ENCODE peak calls at places on chromosomes 1 and 21, in six cellular contexts. H, P, U, T, B and K are unnamed samples.

GRCh38 chr1:26358411-26359384 is 4.8 kb upstream of the CRYBG2 start:
- DNase-seq in H (no peak), P (no peak), U (no peak), T (no peak), B (peak; percentile 79), K (peak; percentile 60)

GRCh38 chr1:175826705-175827104 is 83.3 kb upstream of the TNR start:
- DNase-seq in H (no peak), P (no peak), U (no peak), T (no peak), B (no peak), K (no peak)

GRCh38 chr1:209593747-209594146 is 10.2 kb downstream of the CAMK1G start:
- DNase-seq in H (no peak), P (no peak), U (no peak), T (no peak), B (no peak), K (no peak)

GRCh38 chr1:26700711-26701110 is 4.9 kb downstream of the ARID1A start:
- DNase-seq in H (peak; percentile 60), P (no peak), U (no peak), T (no peak), B (no peak), K (no peak)

GRCh38 chr1:41981796-41982195 is 63.1 kb upstream of the HIVEP3 start:
- DNase-seq in H (no peak), P (no peak), U (no peak), T (no peak), B (no peak), K (no peak)

GRCh38 chr1:175166746-175167145 is 25.8 kb downstream of the KIAA0040 start:
- DNase-seq in H (no peak), P (no peak), U (no peak), T (no peak), B (no peak), K (no peak)

GRCh38 chr1:20411196-20411980 is 74.6 kb downstream of the CAMK2N1 start:
- DNase-seq in H (peak; percentile 97), P (no peak), U (peak; percentile 84), T (peak; percentile 29), B (peak; percentile 6), K (peak; percentile 45)

GRCh38 chr1:56481140-56481694 is 98.1 kb downstream of the PLPP3 start:
- DNase-seq in H (no peak), P (no peak), U (no peak), T (no peak), B (no peak), K (no peak)

GRCh38 chr1:236759252-236759859 is 35.7 kb upstream of the MTR start:
- DNase-seq in H (peak; percentile 42), P (peak; percentile 45), U (peak; percentile 51), T (no peak), B (peak; percentile 81), K (no peak)

GRCh38 chr1:65265296-65266271 is 43.8 kb upstream of the DNAJC6 start:
- DNase-seq in H (no peak), P (no peak), U (peak; percentile 67), T (no peak), B (no peak), K (peak; percentile 82)

GRCh38 chr1:21384620-21385019 is 55.3 kb upstream of the NBPF3 start:
- DNase-seq in H (no peak), P (no peak), U (no peak), T (no peak), B (no peak), K (no peak)

GRCh38 chr1:169508432-169509338 is 22.9 kb upstream of the SLC19A2 start:
- DNase-seq in H (no peak), P (no peak), U (peak; percentile 21), T (no peak), B (no peak), K (no peak)

GRCh38 chr1:224251741-224252146 is 68.7 kb downstream of the DEGS1 start:
- DNase-seq in H (no peak), P (no peak), U (no peak), T (no peak), B (peak; percentile 75), K (no peak)

GRCh38 chr1:91520940-91521507 is 20.4 kb downstream of the CDC7 start:
- DNase-seq in H (no peak), P (no peak), U (no peak), T (no peak), B (no peak), K (no peak)

GRCh38 chr1:196056966-196057365 is 551.3 kb downstream of the KCNT2 start:
- DNase-seq in H (no peak), P (peak; percentile 29), U (no peak), T (no peak), B (no peak), K (no peak)

GRCh38 chr1:212558665-212559480 is 49.7 kb upstream of the ATF3 start:
- DNase-seq in H (peak; percentile 93), P (peak; percentile 87), U (peak; percentile 94), T (peak; percentile 53), B (peak; percentile 99), K (peak; percentile 88)

GRCh38 chr1:212557739-212558664 is 50.6 kb upstream of the ATF3 start:
- DNase-seq in H (peak; percentile 8), P (peak; percentile 21), U (peak; percentile 29), T (no peak), B (peak; percentile 83), K (peak; percentile 61)

GRCh38 chr1:212554401-212554800 is 54.2 kb upstream of the ATF3 start:
- DNase-seq in H (peak; percentile 54), P (no peak), U (no peak), T (no peak), B (no peak), K (no peak)

GRCh38 chr1:212556822-212557549 is 51.6 kb upstream of the ATF3 start:
- DNase-seq in H (no peak), P (no peak), U (no peak), T (no peak), B (no peak), K (no peak)

GRCh38 chr1:212555426-212555825 is 53.1 kb upstream of the ATF3 start:
- DNase-seq in H (no peak), P (no peak), U (no peak), T (no peak), B (no peak), K (no peak)
- H3K14ac ChIP-seq in H (no peak overlapping the region), P (no peak overlapping the region), U (no peak overlapping the region), T (no peak overlapping the region), B (no peak overlapping the region), K (no peak overlapping the region)

GRCh38 chr1:231177971-231178370 is 16.1 kb downstream of the TRIM67 start:
- DNase-seq in H (no peak), P (no peak), U (no peak), T (no peak), B (no peak), K (no peak)
- H3K14ac ChIP-seq in H (no peak overlapping the region), P (no peak overlapping the region), U (no peak overlapping the region), T (no peak overlapping the region), B (no peak overlapping the region), K (no peak overlapping the region)

GRCh38 chr1:201618375-201618774 is 79.4 kb downstream of the NAV1 start:
- DNase-seq in H (no peak), P (no peak), U (no peak), T (no peak), B (no peak), K (no peak)
- H3K14ac ChIP-seq in H (no peak overlapping the region), P (no peak overlapping the region), U (no peak overlapping the region), T (no peak overlapping the region), B (no peak overlapping the region), K (no peak overlapping the region)

DNA sequence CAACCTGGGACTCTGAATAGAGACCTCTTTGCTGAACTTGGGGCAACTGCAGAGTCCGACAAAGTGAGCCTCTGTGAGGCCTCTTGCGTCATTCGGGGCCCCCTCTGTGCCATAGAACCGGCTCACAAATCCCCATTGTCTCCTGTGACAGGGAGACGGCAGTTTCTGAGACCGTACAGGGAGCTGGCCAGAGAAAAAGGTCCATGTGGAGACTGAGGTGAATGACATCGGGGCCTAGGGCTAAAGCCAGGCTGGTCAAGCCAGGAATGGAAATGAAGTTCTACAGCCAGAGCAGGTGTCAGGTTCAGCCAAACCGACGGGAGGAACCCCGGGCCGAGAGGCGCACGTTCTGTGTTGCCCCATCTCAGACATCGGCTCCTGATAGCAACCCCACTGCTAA is 37.1 kb upstream of the TRIM67 start:
- DNase-seq in H (no peak), P (no peak), U (no peak), T (no peak), B (no peak), K (no peak)
- H3K14ac ChIP-seq in H (no peak overlapping the region), P (no peak overlapping the region), U (no peak overlapping the region), T (no peak overlapping the region), B (no peak overlapping the region), K (no peak overlapping the region)

DNA sequence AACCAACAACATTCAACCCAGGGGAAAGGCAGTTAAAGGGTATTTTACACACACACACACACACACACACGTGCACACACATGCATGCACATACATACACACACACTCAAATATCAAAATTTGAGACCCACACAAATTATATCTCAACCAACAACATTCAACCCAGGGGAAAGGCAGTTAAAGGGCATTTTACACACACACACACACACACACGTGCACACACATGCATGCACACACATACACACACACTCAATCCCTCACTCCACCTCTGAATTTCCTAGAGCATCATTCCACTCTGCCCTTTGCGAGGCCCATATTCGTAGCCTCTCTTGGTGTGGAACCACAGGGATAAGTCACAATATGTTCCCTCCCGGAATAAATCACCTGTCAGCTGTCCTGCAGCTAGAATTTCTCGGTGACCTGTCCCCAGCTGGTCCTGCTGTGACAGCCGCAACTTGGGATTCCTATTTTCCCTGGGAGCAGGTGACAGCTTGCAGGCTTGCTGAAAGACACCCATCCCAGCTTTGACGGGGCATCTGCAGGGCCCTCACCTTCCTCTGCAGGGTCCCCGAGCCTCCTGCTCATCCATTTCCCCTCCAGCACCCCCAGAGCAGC is 122.7 kb downstream of the PSMG1 start:
- DNase-seq in H (no peak), P (no peak), U (no peak), T (no peak), B (no peak), K (no peak)
- H3K14ac ChIP-seq in H (no peak overlapping the region), P (no peak overlapping the region), U (no peak overlapping the region), T (no peak overlapping the region), B (no peak overlapping the region), K (no peak overlapping the region)

GRCh38 chr1:230899845-230900251 is 31.5 kb upstream of the C1orf198 start:
- DNase-seq in H (peak; percentile 89), P (no peak), U (peak; percentile 49), T (no peak), B (peak; percentile 98), K (no peak)

GRCh38 chr1:230896719-230897118 is 28.4 kb upstream of the C1orf198 start:
- DNase-seq in H (peak; percentile 24), P (no peak), U (no peak), T (no peak), B (no peak), K (no peak)

GRCh38 chr1:230898144-230898543 is 29.8 kb upstream of the C1orf198 start:
- DNase-seq in H (no peak), P (no peak), U (no peak), T (no peak), B (no peak), K (no peak)

GRCh38 chr1:230900984-230901383 is 32.7 kb upstream of the C1orf198 start:
- DNase-seq in H (no peak), P (no peak), U (no peak), T (no peak), B (peak; percentile 55), K (no peak)

DNA sequence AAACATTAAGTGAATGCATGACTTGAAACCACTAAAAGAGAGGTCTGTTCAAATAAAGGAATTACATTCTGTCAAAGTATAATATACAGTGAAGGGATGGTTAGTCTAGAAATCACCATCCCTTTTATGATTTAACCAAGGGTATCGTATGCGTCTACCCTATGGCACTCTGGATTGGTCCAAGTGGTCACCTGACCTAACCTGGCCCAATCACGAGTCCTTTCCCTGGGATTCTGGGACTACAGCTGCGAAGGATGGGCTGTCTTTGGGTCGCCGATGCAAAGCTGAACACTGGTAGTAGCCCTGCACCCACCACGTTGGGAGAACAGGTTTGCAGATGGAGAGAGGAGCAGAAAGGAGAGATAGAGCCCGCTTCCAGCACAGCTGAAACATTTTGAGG is 30.4 kb upstream of the C1orf198 start:
- DNase-seq in H (no peak), P (no peak), U (no peak), T (no peak), B (no peak), K (no peak)
- H3K14ac ChIP-seq in H (no peak overlapping the region), P (no peak overlapping the region), U (no peak overlapping the region), T (no peak overlapping the region), B (no peak overlapping the region), K (no peak overlapping the region)